ENCODE peak calls at places on chromosomes 3 and 15, in six cellular contexts. One of them, this sample, is unnamed.

GRCh38 chr15:95895510-95895909 is 435.0 kb upstream of the NR2F2 start:
- DNase-seq in WERI-Rb-1: no peak
- DNase-seq in PC-3: no peak
- DNase-seq in coronary artery: no peak
- DNase-seq in AG04449: no peak
- DNase-seq in lower leg skin: no peak
- DNase-seq in this sample: no peak

GRCh38 chr3:62180514-62180913 is 192.8 kb downstream of the FEZF2 start:
- DNase-seq in WERI-Rb-1: no peak
- DNase-seq in lower leg skin: no peak
- DNase-seq in PC-3: no peak
- DNase-seq in coronary artery: no peak
- DNase-seq in AG04449: no peak
- DNase-seq in this sample: no peak

GRCh38 chr3:150222646-150223045 is 185.5 kb upstream of the TSC22D2 start:
- DNase-seq in lower leg skin: peak; percentile 58
- DNase-seq in WERI-Rb-1: peak; percentile 79
- DNase-seq in AG04449: no peak
- DNase-seq in PC-3: no peak
- DNase-seq in coronary artery: no peak
- DNase-seq in this sample: no peak

GRCh38 chr15:55106155-55106554 is 90.6 kb downstream of the RSL24D1 start:
- DNase-seq in PC-3: no peak
- DNase-seq in AG04449: no peak
- DNase-seq in coronary artery: no peak
- DNase-seq in lower leg skin: no peak
- DNase-seq in WERI-Rb-1: no peak
- DNase-seq in this sample: no peak

GRCh38 chr15:67915374-67916050 is 75.7 kb upstream of the RNU6-1 start:
- DNase-seq in coronary artery: peak; percentile 91
- DNase-seq in WERI-Rb-1: no peak
- DNase-seq in lower leg skin: no peak
- DNase-seq in AG04449: no peak
- DNase-seq in PC-3: peak; percentile 57
- DNase-seq in this sample: peak; percentile 35

GRCh38 chr3:55164191-55164590 is 236.3 kb upstream of the LRTM1 start:
- DNase-seq in AG04449: no peak
- DNase-seq in WERI-Rb-1: no peak
- DNase-seq in lower leg skin: no peak
- DNase-seq in coronary artery: no peak
- DNase-seq in PC-3: no peak
- DNase-seq in this sample: no peak

GRCh38 chr3:185079620-185080019 is 73.2 kb downstream of the C3orf70 start:
- DNase-seq in WERI-Rb-1: no peak
- DNase-seq in AG04449: no peak
- DNase-seq in lower leg skin: no peak
- DNase-seq in coronary artery: no peak
- DNase-seq in PC-3: no peak
- DNase-seq in this sample: no peak

GRCh38 chr3:55489804-55490132 is 2.7 kb upstream of the WNT5A start:
- DNase-seq in AG04449: no peak
- DNase-seq in WERI-Rb-1: no peak
- DNase-seq in lower leg skin: no peak
- DNase-seq in PC-3: peak; percentile 72
- DNase-seq in coronary artery: no peak
- DNase-seq in this sample: peak; percentile 74

GRCh38 chr3:110932515-110933095 is 139.0 kb upstream of the NECTIN3 start:
- DNase-seq in WERI-Rb-1: peak; percentile 17
- DNase-seq in AG04449: no peak
- DNase-seq in coronary artery: no peak
- DNase-seq in PC-3: no peak
- DNase-seq in lower leg skin: no peak
- DNase-seq in this sample: no peak

GRCh38 chr3:178146406-178146831 is 389.8 kb upstream of the KCNMB2 start:
- DNase-seq in coronary artery: no peak
- DNase-seq in PC-3: peak; percentile 41
- DNase-seq in lower leg skin: no peak
- DNase-seq in WERI-Rb-1: peak; percentile 22
- DNase-seq in AG04449: no peak
- DNase-seq in this sample: no peak

GRCh38 chr3:179606534-179607085 is 2.0 kb downstream of the NDUFB5 start:
- DNase-seq in PC-3: no peak
- DNase-seq in AG04449: no peak
- DNase-seq in coronary artery: no peak
- DNase-seq in WERI-Rb-1: no peak
- DNase-seq in lower leg skin: no peak
- DNase-seq in this sample: no peak

GRCh38 chr3:46947981-46948791 is 28.4 kb downstream of the CCDC12 start:
- DNase-seq in PC-3: peak; percentile 10
- DNase-seq in lower leg skin: no peak
- DNase-seq in AG04449: no peak
- DNase-seq in coronary artery: no peak
- DNase-seq in WERI-Rb-1: peak; percentile 81
- DNase-seq in this sample: no peak

GRCh38 chr15:78204351-78205309 is 29.7 kb downstream of the ACSBG1 start:
- DNase-seq in WERI-Rb-1: no peak
- DNase-seq in PC-3: no peak
- DNase-seq in coronary artery: no peak
- DNase-seq in lower leg skin: peak; percentile 83
- DNase-seq in AG04449: no peak
- DNase-seq in this sample: no peak

GRCh38 chr3:141491929-141492328 is 5.1 kb downstream of the RASA2 start:
- DNase-seq in PC-3: no peak
- DNase-seq in coronary artery: no peak
- DNase-seq in lower leg skin: no peak
- DNase-seq in AG04449: no peak
- DNase-seq in WERI-Rb-1: no peak
- DNase-seq in this sample: no peak

GRCh38 chr3:141493152-141493551 is 6.3 kb downstream of the RASA2 start:
- DNase-seq in lower leg skin: no peak
- DNase-seq in AG04449: no peak
- DNase-seq in PC-3: no peak
- DNase-seq in coronary artery: no peak
- DNase-seq in WERI-Rb-1: no peak
- DNase-seq in this sample: no peak

GRCh38 chr3:141489184-141489583 is 2.4 kb downstream of the RASA2 start:
- DNase-seq in lower leg skin: no peak
- DNase-seq in AG04449: no peak
- DNase-seq in WERI-Rb-1: no peak
- DNase-seq in PC-3: no peak
- DNase-seq in coronary artery: no peak
- DNase-seq in this sample: no peak

GRCh38 chr3:141487419-141488345 is 855 bp downstream of the RASA2 start:
- DNase-seq in lower leg skin: peak; percentile 95
- DNase-seq in coronary artery: peak; percentile 81
- DNase-seq in AG04449: no peak
- DNase-seq in PC-3: peak; percentile 70
- DNase-seq in WERI-Rb-1: peak; percentile 84
- DNase-seq in this sample: peak; percentile 75

DNA sequence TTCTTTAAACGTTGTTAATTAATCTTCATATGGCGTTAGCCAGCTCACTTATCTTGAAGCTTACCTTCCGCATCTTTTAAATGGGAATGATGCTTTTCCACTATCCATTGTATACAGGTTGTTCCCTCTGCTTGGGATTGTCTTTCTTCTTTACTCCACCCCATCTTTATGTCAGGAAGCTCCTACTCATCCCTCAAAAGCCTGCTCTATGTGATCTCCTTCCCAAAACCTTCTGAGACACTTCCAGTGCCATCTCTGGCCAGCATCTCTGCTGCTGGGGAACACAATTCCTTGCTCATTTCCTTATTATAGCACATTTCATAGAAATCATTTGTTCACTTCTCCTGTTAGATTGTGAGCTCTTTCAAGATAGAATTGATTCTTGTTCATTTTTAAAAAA is 4.3 kb downstream of the RASA2 start:
- DNase-seq in WERI-Rb-1: no peak
- DNase-seq in coronary artery: no peak
- DNase-seq in AG04449: no peak
- DNase-seq in PC-3: no peak
- DNase-seq in lower leg skin: no peak
- DNase-seq in this sample: no peak
- TF ChIP-seq CTCF in WERI-Rb-1: no peak
- TF ChIP-seq CTCF in coronary artery: no peak
- TF ChIP-seq CTCF in AG04449: no peak
- TF ChIP-seq CTCF in PC-3: no peak
- TF ChIP-seq CTCF in lower leg skin: no peak
- TF ChIP-seq CTCF in this sample: no peak

DNA sequence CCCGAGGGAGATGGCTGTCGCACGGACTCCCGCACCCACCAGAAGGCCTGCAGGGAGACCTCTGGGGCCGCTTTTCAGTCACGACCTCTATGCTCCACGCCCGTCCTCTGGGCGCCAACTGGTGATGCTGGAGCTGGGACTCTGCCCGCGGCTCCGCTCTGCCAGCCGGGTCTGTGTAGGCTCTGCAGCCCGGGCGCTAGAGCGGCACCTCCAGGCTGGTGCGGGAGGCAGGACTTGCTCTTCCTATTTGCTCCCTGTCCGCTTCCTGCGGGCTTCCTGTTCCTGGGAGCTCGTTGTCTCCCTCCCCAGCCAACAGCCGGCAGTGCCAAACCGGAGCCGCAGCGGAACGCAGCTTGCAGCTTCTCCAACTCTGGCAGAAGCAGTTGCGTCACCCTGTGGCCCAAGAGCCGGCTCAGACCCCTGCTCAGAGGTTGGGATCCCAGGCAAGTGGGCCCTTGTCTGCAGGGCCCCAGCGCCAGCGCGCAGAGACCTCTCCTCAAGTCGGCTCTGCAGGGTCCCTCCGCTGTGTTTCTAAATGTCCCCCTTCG is 285.9 kb downstream of the XXYLT1 start:
- DNase-seq in WERI-Rb-1: no peak
- DNase-seq in PC-3: peak; percentile 86
- DNase-seq in coronary artery: peak; percentile 76
- DNase-seq in lower leg skin: peak; percentile 92
- DNase-seq in AG04449: no peak
- DNase-seq in this sample: peak; percentile 63
- TF ChIP-seq CTCF in WERI-Rb-1: no peak
- TF ChIP-seq CTCF in PC-3: peak; percentile 68
- TF ChIP-seq CTCF in coronary artery: no peak
- TF ChIP-seq CTCF in lower leg skin: no peak
- TF ChIP-seq CTCF in AG04449: peak; percentile 25
- TF ChIP-seq CTCF in this sample: peak; percentile 14

GRCh38 chr15:31361764-31362120 is 35.1 kb downstream of the KLF13 start:
- DNase-seq in coronary artery: no peak
- DNase-seq in WERI-Rb-1: no peak
- DNase-seq in PC-3: no peak
- DNase-seq in AG04449: no peak
- DNase-seq in lower leg skin: no peak
- DNase-seq in this sample: no peak

GRCh38 chr15:31360158-31360561 is 33.5 kb downstream of the KLF13 start:
- DNase-seq in AG04449: no peak
- DNase-seq in lower leg skin: peak; percentile 81
- DNase-seq in WERI-Rb-1: no peak
- DNase-seq in coronary artery: no peak
- DNase-seq in PC-3: no peak
- DNase-seq in this sample: no peak

GRCh38 chr15:31362121-31362520 is 35.5 kb downstream of the KLF13 start:
- DNase-seq in PC-3: no peak
- DNase-seq in lower leg skin: no peak
- DNase-seq in WERI-Rb-1: no peak
- DNase-seq in coronary artery: no peak
- DNase-seq in AG04449: no peak
- DNase-seq in this sample: no peak

GRCh38 chr15:31359722-31360111 is 33.1 kb downstream of the KLF13 start:
- DNase-seq in PC-3: no peak
- DNase-seq in WERI-Rb-1: no peak
- DNase-seq in AG04449: no peak
- DNase-seq in lower leg skin: no peak
- DNase-seq in coronary artery: no peak
- DNase-seq in this sample: no peak

DNA sequence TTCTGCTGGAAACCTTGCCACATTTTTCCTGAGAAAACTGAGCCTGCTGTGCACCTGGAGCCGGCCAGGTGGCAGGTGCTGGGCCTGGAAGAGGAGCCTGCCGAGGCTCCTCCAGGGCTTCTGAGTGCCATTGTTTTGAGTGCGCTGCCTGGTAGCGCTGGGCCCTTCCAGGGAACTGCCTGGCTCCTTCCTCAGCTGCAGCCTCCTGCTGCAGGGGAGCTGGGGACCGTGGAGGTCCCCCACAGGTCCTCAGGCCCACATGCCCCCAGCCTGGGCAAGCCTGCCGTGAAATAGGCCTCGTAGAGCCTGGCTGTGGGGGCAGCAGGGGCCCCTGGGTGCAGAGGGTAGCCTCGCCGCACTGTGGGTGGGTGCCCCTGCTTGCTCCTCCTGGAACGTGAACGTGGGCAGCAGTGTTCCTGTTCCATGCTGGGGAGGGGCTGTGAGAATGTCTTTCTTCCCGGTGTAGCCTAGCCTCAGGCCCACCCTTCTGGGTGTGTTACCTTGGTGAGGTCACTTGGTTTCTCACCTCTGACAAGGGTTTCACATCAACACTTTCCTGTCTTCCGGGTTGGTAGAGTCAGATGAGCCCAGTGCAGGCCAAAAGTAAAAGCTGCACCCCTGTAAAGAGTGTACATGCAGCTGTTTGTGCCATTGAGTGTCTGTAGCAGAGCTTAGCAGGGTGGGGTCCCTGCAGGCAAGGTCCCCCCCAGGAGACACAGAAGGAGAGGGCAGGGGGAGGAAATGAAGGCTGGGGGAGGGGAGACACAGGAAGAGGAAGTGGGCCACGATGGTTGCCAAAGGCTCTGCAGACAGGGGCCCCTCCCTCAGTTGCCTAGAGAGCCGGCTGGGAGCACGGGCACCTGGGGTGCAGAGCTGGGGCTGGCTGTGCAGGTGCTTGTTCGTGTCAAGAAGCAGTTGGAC is 34.5 kb downstream of the KLF13 start:
- DNase-seq in coronary artery: no peak
- DNase-seq in AG04449: no peak
- DNase-seq in WERI-Rb-1: no peak
- DNase-seq in lower leg skin: peak; percentile 90
- DNase-seq in PC-3: no peak
- DNase-seq in this sample: no peak
- TF ChIP-seq CTCF in coronary artery: no peak
- TF ChIP-seq CTCF in AG04449: no peak
- TF ChIP-seq CTCF in WERI-Rb-1: no peak
- TF ChIP-seq CTCF in lower leg skin: no peak
- TF ChIP-seq CTCF in PC-3: no peak
- TF ChIP-seq CTCF in this sample: no peak

GRCh38 chr3:148948913-148949657 is 42.3 kb upstream of the GYG1 start:
- DNase-seq in coronary artery: no peak
- DNase-seq in lower leg skin: no peak
- DNase-seq in WERI-Rb-1: no peak
- DNase-seq in AG04449: no peak
- DNase-seq in PC-3: no peak
- DNase-seq in this sample: no peak

GRCh38 chr3:148951599-148952361 is 39.6 kb upstream of the GYG1 start:
- DNase-seq in AG04449: no peak
- DNase-seq in WERI-Rb-1: no peak
- DNase-seq in coronary artery: no peak
- DNase-seq in lower leg skin: no peak
- DNase-seq in PC-3: peak; percentile 46
- DNase-seq in this sample: no peak

GRCh38 chr3:148954981-148955380 is 36.4 kb upstream of the GYG1 start:
- DNase-seq in WERI-Rb-1: no peak
- DNase-seq in PC-3: peak; percentile 23
- DNase-seq in coronary artery: no peak
- DNase-seq in lower leg skin: no peak
- DNase-seq in AG04449: no peak
- DNase-seq in this sample: no peak

GRCh38 chr3:148953094-148953493 is 38.2 kb upstream of the GYG1 start:
- DNase-seq in coronary artery: no peak
- DNase-seq in AG04449: no peak
- DNase-seq in PC-3: peak; percentile 34
- DNase-seq in WERI-Rb-1: no peak
- DNase-seq in lower leg skin: no peak
- DNase-seq in this sample: no peak

GRCh38 chr3:148950806-148951205 is 40.5 kb upstream of the GYG1 start:
- DNase-seq in PC-3: peak; percentile 33
- DNase-seq in lower leg skin: no peak
- DNase-seq in AG04449: no peak
- DNase-seq in WERI-Rb-1: no peak
- DNase-seq in coronary artery: no peak
- DNase-seq in this sample: no peak
- TF ChIP-seq CTCF in PC-3: peak; percentile 52
- TF ChIP-seq CTCF in lower leg skin: no peak
- TF ChIP-seq CTCF in AG04449: peak; percentile 5
- TF ChIP-seq CTCF in WERI-Rb-1: peak; percentile 50
- TF ChIP-seq CTCF in coronary artery: no peak
- TF ChIP-seq CTCF in this sample: no peak

This sample was measured in nephron progenitor cell.